ENCODE peak calls at places on chromosome 16, in ten cellular contexts. Z is Peyer's patch, G is sigmoid colon, L is A549, P is spleen, N is HCT116, M is body of pancreas, X is transverse colon, J is breast epithelium, I is lower leg skin. A is an unnamed sample.

GRCh38 chr16:68553186-68553585 is 14.1 kb downstream of the ZFP90 start:
- DNase-seq in L (no peak), Z (no peak), I (no peak), J (no peak), N (no peak), P (no peak), G (no peak), X (no peak), M (no peak), A (no peak)

GRCh38 chr16:63530208-63530607 is 1494.0 kb upstream of the CDH8 start:
- DNase-seq in N (no peak), L (no peak), M (no peak), J (no peak), X (no peak), Z (no peak), I (no peak), G (no peak), P (no peak), A (no peak)

GRCh38 chr16:84584678-84585077 is 33.2 kb downstream of the COTL1 start:
- DNase-seq in N (no peak), Z (no peak), P (no peak), M (no peak), X (no peak), J (no peak), G (no peak), I (no peak), L (no peak), A (no peak)

GRCh38 chr16:28192811-28193529 is 18.8 kb downstream of the XPO6 start:
- DNase-seq in N (no peak), J (no peak), G (no peak), M (no peak), P (peak; percentile 92), X (peak; percentile 65), I (no peak), L (no peak), Z (peak; percentile 91), A (no peak)

GRCh38 chr16:50812046-50812445 is 70.2 kb downstream of the CYLD start:
- DNase-seq in P (no peak), G (no peak), Z (no peak), X (no peak), J (no peak), L (no peak), N (no peak), M (no peak), I (peak; percentile 3), A (no peak)

GRCh38 chr16:55242667-55243066 is 81.3 kb upstream of the IRX6 start:
- DNase-seq in L (no peak), X (no peak), Z (no peak), N (no peak), P (no peak), G (no peak), M (no peak), I (no peak), J (no peak), A (no peak)

GRCh38 chr16:12658506-12658905 is 145.2 kb downstream of the CPPED1 start:
- DNase-seq in M (no peak), G (no peak), L (no peak), Z (no peak), N (no peak), P (no peak), I (no peak), X (no peak), J (no peak), A (no peak)

GRCh38 chr16:4411684-4412083 is 4.7 kb downstream of the CORO7 start:
- DNase-seq in M (no peak), L (no peak), N (no peak), J (no peak), X (no peak), P (peak; percentile 71), Z (no peak), I (no peak), G (peak; percentile 86), A (no peak)

GRCh38 chr16:1740234-1740633 is 31.1 kb downstream of the NME3 start:
- DNase-seq in I (no peak), L (no peak), M (no peak), X (no peak), N (no peak), J (no peak), Z (no peak), P (no peak), G (no peak), A (no peak)
- TF ChIP-seq POLR2A in I (no peak), L (no peak), M (no peak), X (no peak), N (no peak), J (no peak), Z (no peak), P (no peak), G (no peak), A (no peak)

GRCh38 chr16:11295672-11296071 is 14.5 kb upstream of the PRM1 start:
- DNase-seq in N (no peak), Z (no peak), P (no peak), M (no peak), G (no peak), J (no peak), X (no peak), L (no peak), I (no peak), A (no peak)

GRCh38 chr16:11298143-11298900 is 17.2 kb upstream of the PRM1 start:
- DNase-seq in N (no peak), Z (no peak), P (no peak), M (no peak), X (no peak), I (no peak), J (no peak), G (no peak), L (no peak), A (no peak)

GRCh38 chr16:11296706-11297491 is 15.8 kb upstream of the PRM1 start:
- DNase-seq in M (peak; percentile 67), J (no peak), I (peak; percentile 35), L (no peak), P (no peak), Z (peak; percentile 56), G (peak; percentile 75), N (no peak), X (no peak), A (no peak)

GRCh38 chr16:11296351-11296705 is 15.2 kb upstream of the PRM1 start:
- DNase-seq in X (no peak), G (no peak), M (no peak), L (no peak), Z (no peak), J (no peak), I (no peak), N (no peak), P (no peak), A (no peak)

DNA sequence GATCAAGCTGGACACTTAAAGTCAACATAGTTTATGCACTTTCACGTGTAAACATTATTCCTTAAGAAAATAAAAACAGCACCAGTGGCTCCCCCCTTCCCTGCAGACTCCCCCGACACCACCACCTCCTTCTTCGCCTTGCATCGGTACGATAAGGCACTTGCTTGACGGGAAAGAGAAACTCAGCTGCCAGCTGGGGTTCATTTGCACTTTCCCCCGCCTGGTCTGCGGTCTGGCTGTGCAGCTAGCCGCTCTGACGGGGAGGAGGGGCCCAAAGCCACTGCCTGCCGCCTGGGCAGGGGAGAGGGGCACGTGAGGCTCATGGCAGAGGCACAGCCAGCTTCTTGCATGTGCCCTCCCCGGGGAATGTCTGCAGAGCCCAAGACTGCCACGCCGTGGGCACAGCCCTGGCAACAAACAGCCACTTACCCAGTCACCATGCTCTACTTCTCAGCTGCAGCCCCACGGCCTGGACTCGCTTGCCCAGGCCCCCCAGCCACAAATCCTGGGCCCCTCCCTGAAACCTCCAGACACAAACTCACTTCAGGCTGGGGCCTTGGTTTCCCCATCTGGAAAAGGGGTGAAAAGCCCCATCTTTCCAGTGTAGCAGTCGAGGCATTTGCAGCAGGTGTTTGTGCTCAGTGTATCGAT is 16.5 kb upstream of the PRM1 start:
- DNase-seq in X (peak; percentile 84), N (no peak), M (peak; percentile 89), Z (peak; percentile 92), I (peak; percentile 60), L (no peak), J (peak; percentile 66), G (peak; percentile 90), P (peak; percentile 96), A (no peak)
- TF ChIP-seq POLR2A in X (no peak), N (no peak), M (no peak), Z (no peak), I (no peak), L (no peak), J (no peak), G (no peak), P (no peak), A (no peak)

GRCh38 chr16:81493755-81494433 is 49.3 kb downstream of the CMIP start:
- DNase-seq in X (peak; percentile 71), Z (no peak), L (peak; percentile 78), P (peak; percentile 73), J (peak; percentile 85), N (peak; percentile 83), M (peak; percentile 95), I (peak; percentile 64), G (no peak), A (peak; percentile 73)

GRCh38 chr16:81492965-81493754 is 48.6 kb downstream of the CMIP start:
- DNase-seq in N (peak; percentile 16), X (no peak), L (no peak), J (no peak), M (no peak), G (no peak), I (no peak), Z (no peak), P (peak; percentile 67), A (peak; percentile 70)

GRCh38 chr16:81491522-81492188 is 47.0 kb downstream of the CMIP start:
- DNase-seq in J (no peak), N (no peak), Z (no peak), L (no peak), X (no peak), G (no peak), M (no peak), I (no peak), P (no peak), A (no peak)

GRCh38 chr16:81494434-81494806 is 49.8 kb downstream of the CMIP start:
- DNase-seq in I (no peak), M (no peak), P (no peak), G (no peak), L (no peak), J (no peak), Z (no peak), N (no peak), X (no peak), A (no peak)

GRCh38 chr16:81492307-81492706 is 47.7 kb downstream of the CMIP start:
- DNase-seq in N (no peak), J (no peak), Z (no peak), I (no peak), P (no peak), X (no peak), G (no peak), L (no peak), M (no peak), A (no peak)
- TF ChIP-seq POLR2A in N (no peak), J (no peak), Z (no peak), I (no peak), P (no peak), X (no peak), G (no peak), L (no peak), M (no peak), A (no peak)

GRCh38 chr16:66698046-66698445 is 1.5 kb upstream of the CMTM4 start:
- DNase-seq in I (no peak), X (no peak), J (no peak), N (no peak), M (no peak), G (peak; percentile 46), Z (no peak), P (no peak), L (no peak), A (no peak)

GRCh38 chr16:66695935-66696668 is 441 bp downstream of the CMTM4 start:
- DNase-seq in L (peak; percentile 24), G (peak; percentile 67), N (no peak), J (peak; percentile 58), I (peak; percentile 38), M (peak; percentile 78), P (peak; percentile 88), X (peak; percentile 77), Z (no peak), A (no peak)

GRCh38 chr16:66699898-66700297 is 3.4 kb upstream of the CMTM4 start:
- DNase-seq in M (no peak), Z (no peak), J (no peak), N (no peak), X (no peak), G (peak; percentile 33), I (no peak), P (no peak), L (no peak), A (no peak)

GRCh38 chr16:66695474-66695934 is 1.0 kb downstream of the CMTM4 start:
- DNase-seq in P (no peak), L (no peak), Z (no peak), G (no peak), M (peak; percentile 29), J (peak; percentile 34), I (no peak), X (peak; percentile 15), N (no peak), A (no peak)

DNA sequence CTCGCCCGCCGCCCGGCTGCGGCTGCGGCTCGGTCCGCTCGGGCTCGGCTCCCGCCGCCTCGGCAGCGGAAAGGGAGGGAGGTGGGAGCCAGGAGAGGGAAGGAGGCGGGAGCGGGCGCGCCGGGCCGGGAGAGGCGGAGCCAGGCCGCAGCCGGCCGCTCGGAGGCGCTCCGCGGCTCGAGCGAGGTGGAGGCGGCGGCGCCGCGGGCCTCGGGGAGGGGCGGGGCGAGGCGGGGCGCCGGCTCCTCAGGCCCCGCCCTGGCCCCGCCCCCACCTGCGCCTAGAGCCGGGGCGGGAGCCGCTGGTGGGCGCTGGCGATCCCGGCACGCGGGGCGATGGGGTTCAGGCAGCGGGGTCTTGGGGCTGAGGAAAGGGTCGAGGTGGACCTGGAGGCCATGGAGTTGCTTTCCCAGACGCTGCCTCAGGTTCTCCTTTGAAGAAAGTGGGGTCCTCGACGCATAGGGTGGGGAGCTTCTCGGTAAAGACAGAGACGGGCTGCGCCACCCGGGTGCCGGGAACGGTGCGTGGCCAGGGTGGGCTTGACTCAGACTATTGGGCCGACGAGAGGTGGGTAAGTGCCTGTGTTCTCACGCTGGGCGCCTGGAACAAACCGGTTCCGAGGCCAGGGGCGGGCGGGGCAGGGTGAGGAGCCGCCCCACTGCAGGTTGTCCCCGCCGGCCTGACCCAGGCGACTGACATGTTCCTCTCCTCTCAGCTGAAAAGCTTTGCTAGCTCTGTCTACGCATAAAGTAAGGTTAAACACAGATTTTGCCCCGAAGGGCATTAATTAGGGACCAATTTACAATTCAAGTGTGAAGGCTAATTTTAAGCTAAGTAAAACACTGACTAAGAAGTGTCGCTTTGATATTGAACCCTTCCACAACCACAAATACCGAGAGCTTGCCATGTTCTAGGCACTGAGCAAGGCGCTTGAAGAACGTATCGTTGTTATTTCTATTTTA is at the start of gene CMTM4:
- DNase-seq in M (peak; percentile 91), L (peak; percentile 81), X (peak; percentile 90), I (peak; percentile 69), J (peak; percentile 84), N (peak; percentile 57), P (peak; percentile 95), G (peak; percentile 93), Z (peak; percentile 75), A (peak; percentile 83)
- TF ChIP-seq POLR2A in M (no peak), L (peak; percentile 25), X (peak; percentile 65), I (no peak), J (no peak), N (peak; percentile 36), P (no peak), G (no peak), Z (peak; percentile 38), A (no peak)

A was measured in suprapubic skin.